ENCODE peak calls at places on chromosomes 7 and 10, in eight cellular contexts. One of them, this sample, is unnamed.

GRCh38 chr10:15842493-15843169 is 17.7 kb downstream of the MINDY3 start:
- DNase-seq in upper lobe of left lung: no peak
- DNase-seq in GM23338: no peak
- DNase-seq in GM12891: no peak
- DNase-seq in breast epithelium: no peak
- DNase-seq in suprapubic skin: no peak
- DNase-seq in GM12892: no peak
- DNase-seq in HepG2: no peak
- DNase-seq in this sample: no peak

GRCh38 chr10:99276848-99277486 is 41.3 kb upstream of the HPSE2 start:
- DNase-seq in upper lobe of left lung: no peak
- DNase-seq in GM23338: peak; percentile 57
- DNase-seq in GM12891: no peak
- DNase-seq in breast epithelium: no peak
- DNase-seq in suprapubic skin: no peak
- DNase-seq in GM12892: no peak
- DNase-seq in HepG2: peak; percentile 17
- DNase-seq in this sample: no peak

GRCh38 chr10:6579193-6579903 is 728 bp downstream of the PRKCQ start:
- DNase-seq in upper lobe of left lung: no peak
- DNase-seq in GM23338: no peak
- DNase-seq in GM12891: no peak
- DNase-seq in breast epithelium: no peak
- DNase-seq in suprapubic skin: no peak
- DNase-seq in GM12892: no peak
- DNase-seq in HepG2: no peak
- DNase-seq in this sample: no peak

GRCh38 chr10:71968553-71969474 is 4.6 kb downstream of the CHST3 start:
- DNase-seq in upper lobe of left lung: no peak
- DNase-seq in GM23338: no peak
- DNase-seq in GM12891: no peak
- DNase-seq in breast epithelium: no peak
- DNase-seq in suprapubic skin: no peak
- DNase-seq in GM12892: no peak
- DNase-seq in HepG2: no peak
- DNase-seq in this sample: peak; percentile 58

GRCh38 chr7:154699421-154699820 is 303.5 kb downstream of the PAXIP1 start:
- DNase-seq in upper lobe of left lung: no peak
- DNase-seq in GM23338: no peak
- DNase-seq in GM12891: no peak
- DNase-seq in breast epithelium: no peak
- DNase-seq in suprapubic skin: no peak
- DNase-seq in GM12892: no peak
- DNase-seq in HepG2: no peak
- DNase-seq in this sample: no peak

GRCh38 chr7:144584741-144585140 is 181.2 kb upstream of the NOBOX start:
- DNase-seq in upper lobe of left lung: no peak
- DNase-seq in GM23338: no peak
- DNase-seq in GM12891: no peak
- DNase-seq in breast epithelium: no peak
- DNase-seq in suprapubic skin: no peak
- DNase-seq in GM12892: no peak
- DNase-seq in HepG2: no peak
- DNase-seq in this sample: no peak

GRCh38 chr10:4947635-4948596 is 15.3 kb upstream of the AKR1C1 start:
- DNase-seq in upper lobe of left lung: no peak
- DNase-seq in GM23338: no peak
- DNase-seq in GM12891: no peak
- DNase-seq in breast epithelium: no peak
- DNase-seq in suprapubic skin: peak; percentile 66
- DNase-seq in GM12892: no peak
- DNase-seq in HepG2: peak; percentile 100
- DNase-seq in this sample: peak; percentile 84

GRCh38 chr7:45082031-45082830 is 6.5 kb downstream of the NACAD start:
- DNase-seq in upper lobe of left lung: no peak
- DNase-seq in GM23338: no peak
- DNase-seq in GM12891: no peak
- DNase-seq in breast epithelium: no peak
- DNase-seq in suprapubic skin: no peak
- DNase-seq in GM12892: no peak
- DNase-seq in HepG2: no peak
- DNase-seq in this sample: peak; percentile 62

GRCh38 chr7:44104880-44105771 is 981 bp downstream of the AEBP1 start:
- DNase-seq in upper lobe of left lung: peak; percentile 74
- DNase-seq in GM23338: peak; percentile 49
- DNase-seq in GM12891: no peak
- DNase-seq in breast epithelium: no peak
- DNase-seq in suprapubic skin: no peak
- DNase-seq in GM12892: no peak
- DNase-seq in HepG2: no peak
- DNase-seq in this sample: peak; percentile 82

DNA sequence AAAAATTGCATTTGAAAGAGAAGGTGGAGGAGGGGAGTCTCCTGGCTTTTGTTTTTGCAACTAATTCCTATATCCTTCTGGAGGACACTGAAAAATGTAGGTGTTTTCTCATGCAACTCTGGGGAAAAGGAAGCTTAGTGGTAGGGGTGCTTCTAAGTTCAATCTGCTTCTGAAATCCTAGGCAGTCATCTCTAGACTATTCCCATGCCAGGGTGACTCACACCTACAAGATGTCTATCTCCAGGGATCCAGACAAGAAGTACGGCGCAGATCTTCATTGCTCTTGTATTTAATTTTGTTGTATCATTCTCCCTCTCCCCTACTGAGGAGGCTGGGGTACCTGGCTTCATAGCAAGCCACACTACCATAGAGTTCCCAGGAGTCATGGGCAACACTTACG is 258.8 kb downstream of the PHF14 start:
- DNase-seq in upper lobe of left lung: no peak
- DNase-seq in GM23338: no peak
- DNase-seq in GM12891: no peak
- DNase-seq in breast epithelium: no peak
- DNase-seq in suprapubic skin: no peak
- DNase-seq in GM12892: no peak
- DNase-seq in HepG2: no peak
- DNase-seq in this sample: no peak
- TF ChIP-seq POLR2AphosphoS5 in upper lobe of left lung: no peak
- TF ChIP-seq POLR2AphosphoS5 in GM23338: no peak
- TF ChIP-seq POLR2AphosphoS5 in GM12891: no peak
- TF ChIP-seq POLR2AphosphoS5 in breast epithelium: no peak
- TF ChIP-seq POLR2AphosphoS5 in suprapubic skin: no peak
- TF ChIP-seq POLR2AphosphoS5 in GM12892: no peak
- TF ChIP-seq POLR2AphosphoS5 in HepG2: no peak
- TF ChIP-seq POLR2AphosphoS5 in this sample: no peak

GRCh38 chr7:123961731-123962130 is 36.7 kb downstream of the SPAM1 start:
- DNase-seq in upper lobe of left lung: no peak
- DNase-seq in GM23338: no peak
- DNase-seq in GM12891: no peak
- DNase-seq in breast epithelium: no peak
- DNase-seq in suprapubic skin: no peak
- DNase-seq in GM12892: no peak
- DNase-seq in HepG2: no peak
- DNase-seq in this sample: no peak
- TF ChIP-seq POLR2AphosphoS5 in upper lobe of left lung: no peak
- TF ChIP-seq POLR2AphosphoS5 in GM23338: no peak
- TF ChIP-seq POLR2AphosphoS5 in GM12891: no peak
- TF ChIP-seq POLR2AphosphoS5 in breast epithelium: no peak
- TF ChIP-seq POLR2AphosphoS5 in suprapubic skin: no peak
- TF ChIP-seq POLR2AphosphoS5 in GM12892: no peak
- TF ChIP-seq POLR2AphosphoS5 in HepG2: no peak
- TF ChIP-seq POLR2AphosphoS5 in this sample: no peak

DNA sequence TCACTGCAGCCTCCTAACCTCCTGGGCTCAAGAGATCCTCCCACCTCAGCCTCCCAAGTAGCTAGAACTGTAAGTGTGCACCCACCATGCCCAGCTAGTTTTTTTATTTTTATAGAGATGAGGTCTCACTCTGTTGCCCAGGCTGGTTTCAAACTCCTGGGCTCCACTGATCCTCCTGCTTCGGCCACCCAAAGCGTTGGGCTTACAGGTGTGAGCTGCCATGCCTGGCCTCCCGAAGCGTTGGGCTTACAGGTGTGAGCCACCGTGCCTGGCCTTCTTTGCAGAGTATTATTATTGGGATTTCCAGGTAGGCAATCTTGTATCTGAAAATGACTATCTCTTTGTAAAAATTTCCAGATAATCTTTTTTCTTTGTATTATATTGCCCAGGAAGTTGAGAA is 23.1 kb upstream of the NCAPG2 start:
- DNase-seq in upper lobe of left lung: no peak
- DNase-seq in GM23338: no peak
- DNase-seq in GM12891: no peak
- DNase-seq in breast epithelium: no peak
- DNase-seq in suprapubic skin: no peak
- DNase-seq in GM12892: no peak
- DNase-seq in HepG2: no peak
- DNase-seq in this sample: no peak
- TF ChIP-seq POLR2AphosphoS5 in upper lobe of left lung: no peak
- TF ChIP-seq POLR2AphosphoS5 in GM23338: no peak
- TF ChIP-seq POLR2AphosphoS5 in GM12891: no peak
- TF ChIP-seq POLR2AphosphoS5 in breast epithelium: no peak
- TF ChIP-seq POLR2AphosphoS5 in suprapubic skin: no peak
- TF ChIP-seq POLR2AphosphoS5 in GM12892: no peak
- TF ChIP-seq POLR2AphosphoS5 in HepG2: no peak
- TF ChIP-seq POLR2AphosphoS5 in this sample: no peak

GRCh38 chr7:101239191-101239950 is 1.8 kb upstream of the CLDN15 start:
- DNase-seq in upper lobe of left lung: peak; percentile 65
- DNase-seq in GM23338: no peak
- DNase-seq in GM12891: no peak
- DNase-seq in breast epithelium: no peak
- DNase-seq in suprapubic skin: no peak
- DNase-seq in GM12892: no peak
- DNase-seq in HepG2: no peak
- DNase-seq in this sample: no peak

GRCh38 chr7:101235522-101235921 is 2.1 kb downstream of the CLDN15 start:
- DNase-seq in upper lobe of left lung: no peak
- DNase-seq in GM23338: no peak
- DNase-seq in GM12891: no peak
- DNase-seq in breast epithelium: no peak
- DNase-seq in suprapubic skin: no peak
- DNase-seq in GM12892: no peak
- DNase-seq in HepG2: no peak
- DNase-seq in this sample: no peak

GRCh38 chr7:101238226-101239182 is 902 bp upstream of the CLDN15 start:
- DNase-seq in upper lobe of left lung: peak; percentile 58
- DNase-seq in GM23338: no peak
- DNase-seq in GM12891: no peak
- DNase-seq in breast epithelium: no peak
- DNase-seq in suprapubic skin: no peak
- DNase-seq in GM12892: no peak
- DNase-seq in HepG2: no peak
- DNase-seq in this sample: no peak

GRCh38 chr7:101236292-101236691 is 1.3 kb downstream of the CLDN15 start:
- DNase-seq in upper lobe of left lung: peak; percentile 59
- DNase-seq in GM23338: no peak
- DNase-seq in GM12891: no peak
- DNase-seq in breast epithelium: no peak
- DNase-seq in suprapubic skin: no peak
- DNase-seq in GM12892: no peak
- DNase-seq in HepG2: no peak
- DNase-seq in this sample: no peak

DNA sequence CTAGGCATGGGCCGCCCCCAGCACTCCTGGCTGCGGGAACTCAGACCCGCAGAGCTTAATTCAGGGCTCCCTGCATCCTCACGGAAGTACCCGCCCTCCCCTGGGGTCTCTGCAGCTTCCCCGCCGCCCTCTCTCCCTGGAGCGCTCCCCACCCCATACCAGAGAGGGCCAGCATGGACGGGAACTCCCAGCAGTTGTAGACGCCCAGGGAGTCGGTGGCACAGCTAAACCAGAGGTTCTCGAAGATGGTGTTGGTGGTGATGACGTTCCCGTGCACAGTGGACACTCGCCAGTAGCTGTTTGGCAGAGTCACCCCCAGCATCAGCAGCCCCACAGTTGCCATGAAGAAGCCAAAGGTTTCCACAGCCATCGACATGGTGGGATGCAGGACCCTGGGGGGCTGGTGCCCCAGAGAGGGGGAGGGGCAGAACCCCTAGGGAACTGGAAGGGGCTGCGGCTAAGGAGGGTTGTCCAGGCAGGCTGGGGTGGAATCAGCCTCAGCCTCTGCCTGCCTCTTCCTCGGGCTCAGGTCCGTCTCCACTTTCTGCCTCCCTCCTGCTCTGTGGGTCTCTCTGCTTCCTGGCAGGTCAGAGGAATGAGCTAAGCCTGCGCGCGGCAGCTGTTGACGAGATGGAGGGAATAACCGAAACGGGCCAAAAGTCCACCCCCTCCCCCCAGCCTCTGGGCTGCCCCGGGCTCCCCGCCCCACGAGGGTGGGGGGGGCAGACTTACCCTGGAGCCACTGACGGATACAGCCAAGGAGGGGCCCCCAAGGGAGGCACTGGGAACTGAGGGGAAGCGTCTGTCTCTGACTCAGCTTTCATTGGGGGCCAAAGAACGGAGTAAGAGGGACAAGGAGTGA is at the start of gene CLDN15:
- DNase-seq in upper lobe of left lung: peak; percentile 40
- DNase-seq in GM23338: no peak
- DNase-seq in GM12891: no peak
- DNase-seq in breast epithelium: no peak
- DNase-seq in suprapubic skin: peak; percentile 83
- DNase-seq in GM12892: no peak
- DNase-seq in HepG2: peak; percentile 66
- DNase-seq in this sample: peak; percentile 92
- TF ChIP-seq POLR2AphosphoS5 in upper lobe of left lung: no peak
- TF ChIP-seq POLR2AphosphoS5 in GM23338: no peak
- TF ChIP-seq POLR2AphosphoS5 in GM12891: no peak
- TF ChIP-seq POLR2AphosphoS5 in breast epithelium: no peak
- TF ChIP-seq POLR2AphosphoS5 in suprapubic skin: no peak
- TF ChIP-seq POLR2AphosphoS5 in GM12892: no peak
- TF ChIP-seq POLR2AphosphoS5 in HepG2: peak; percentile 34
- TF ChIP-seq POLR2AphosphoS5 in this sample: peak; percentile 23

GRCh38 chr7:23334482-23335056 is 35.4 kb downstream of the MALSU1 start:
- DNase-seq in upper lobe of left lung: no peak
- DNase-seq in GM23338: no peak
- DNase-seq in GM12891: no peak
- DNase-seq in breast epithelium: peak; percentile 68
- DNase-seq in suprapubic skin: no peak
- DNase-seq in GM12892: no peak
- DNase-seq in HepG2: peak; percentile 94
- DNase-seq in this sample: no peak
- TF ChIP-seq POLR2AphosphoS5 in upper lobe of left lung: peak; percentile 57
- TF ChIP-seq POLR2AphosphoS5 in GM23338: no peak
- TF ChIP-seq POLR2AphosphoS5 in GM12891: no peak
- TF ChIP-seq POLR2AphosphoS5 in breast epithelium: no peak
- TF ChIP-seq POLR2AphosphoS5 in suprapubic skin: no peak
- TF ChIP-seq POLR2AphosphoS5 in GM12892: no peak
- TF ChIP-seq POLR2AphosphoS5 in HepG2: no peak
- TF ChIP-seq POLR2AphosphoS5 in this sample: no peak

GRCh38 chr7:26189000-26189539 is 11.5 kb downstream of the HNRNPA2B1 start:
- DNase-seq in upper lobe of left lung: no peak
- DNase-seq in GM23338: no peak
- DNase-seq in GM12891: no peak
- DNase-seq in breast epithelium: no peak
- DNase-seq in suprapubic skin: no peak
- DNase-seq in GM12892: no peak
- DNase-seq in HepG2: no peak
- DNase-seq in this sample: no peak
- TF ChIP-seq POLR2AphosphoS5 in upper lobe of left lung: no peak
- TF ChIP-seq POLR2AphosphoS5 in GM23338: no peak
- TF ChIP-seq POLR2AphosphoS5 in GM12891: no peak
- TF ChIP-seq POLR2AphosphoS5 in breast epithelium: no peak
- TF ChIP-seq POLR2AphosphoS5 in suprapubic skin: no peak
- TF ChIP-seq POLR2AphosphoS5 in GM12892: peak; percentile 19
- TF ChIP-seq POLR2AphosphoS5 in HepG2: peak; percentile 50
- TF ChIP-seq POLR2AphosphoS5 in this sample: no peak